ENCODE peak calls at places on chromosome 4, in five cellular contexts. G is anterior cingulate cortex; H is CD4-positive, CD25-positive, alpha-beta regulatory T cell; I is spleen; S is foreskin fibroblast. R is an unnamed sample.
A peak's percentile ranks its signal among the peaks of the same experiment; 100 is the strongest.

GRCh38 chr4:4270529-4270928 is 19.4 kb downstream of the LYAR start:
- DNase-seq in S (no peak), I (no peak), G (no peak), H (no peak), R (no peak)

GRCh38 chr4:137531951-137532868 is at the start of gene PCDH18:
- DNase-seq in H (peak; percentile 1), I (no peak), S (peak; percentile 98), G (peak; percentile 54), R (no peak)

GRCh38 chr4:13097971-13098370 is 386.2 kb downstream of the RAB28 start:
- DNase-seq in H (no peak), G (no peak), I (no peak), S (no peak), R (no peak)

GRCh38 chr4:149796381-149796780 is 19.3 kb downstream of the IQCM start:
- DNase-seq in H (no peak), G (no peak), I (no peak), S (no peak), R (no peak)

GRCh38 chr4:80500593-80500992 is 165.1 kb downstream of the CFAP299 start:
- DNase-seq in I (no peak), S (peak; percentile 27), G (no peak), H (peak; percentile 75), R (no peak)

GRCh38 chr4:7420661-7421040 is 14.1 kb downstream of the PSAPL1 start:
- DNase-seq in I (peak; percentile 71), H (no peak), S (no peak), G (no peak), R (peak; percentile 27)

GRCh38 chr4:139229534-139230039 is 50.4 kb downstream of the MGARP start:
- DNase-seq in I (no peak), G (no peak), H (peak; percentile 37), S (peak; percentile 78), R (peak; percentile 49)

GRCh38 chr4:140243345-140243753 is 89.4 kb upstream of the MAML3 start:
- DNase-seq in S (no peak), H (peak; percentile 10), G (no peak), I (peak; percentile 80), R (peak; percentile 88)

GRCh38 chr4:40305329-40306193 is 29.6 kb upstream of the CHRNA9 start:
- DNase-seq in S (no peak), I (no peak), H (no peak), G (no peak), R (no peak)

GRCh38 chr4:128869801-128870509 is 60.5 kb downstream of the JADE1 start:
- DNase-seq in I (no peak), H (no peak), G (no peak), S (no peak), R (no peak)

GRCh38 chr4:117064297-117064696 is 21.1 kb downstream of the TRAM1L1 start:
- DNase-seq in I (no peak), S (no peak), H (no peak), G (no peak), R (no peak)

GRCh38 chr4:73257242-73257994 is 1.2 kb downstream of the ANKRD17 start:
- DNase-seq in G (peak; percentile 26), S (peak; percentile 89), H (peak; percentile 70), I (peak; percentile 78), R (peak; percentile 60)

GRCh38 chr4:128766781-128767180 is 42.7 kb upstream of the JADE1 start:
- DNase-seq in G (no peak), H (no peak), I (no peak), S (no peak), R (no peak)